ENCODE peak calls at places on chromosome 5, in five cellular contexts. O is GM12865, P is WTC11, L is ovary, M is dorsolateral prefrontal cortex. A is an unnamed sample.

GRCh38 chr5:2017540-2018389 is 135.0 kb upstream of the IRX4 start:
- DNase-seq in O (peak), P (peak), L (no peak), M (no peak), A (peak)

GRCh38 chr5:57735754-57736153 is 253.1 kb upstream of the ACTBL2 start:
- DNase-seq in O (no peak), P (no peak), L (no peak), M (no peak), A (no peak)

GRCh38 chr5:100780376-100780870 is 122.7 kb downstream of the ST8SIA4 start:
- DNase-seq in O (peak), P (no peak), L (no peak), M (no peak), A (no peak)

GRCh38 chr5:139282195-139282557 is 11.4 kb upstream of the MATR3 start:
- DNase-seq in O (no peak), P (no peak), L (no peak), M (no peak), A (no peak)

GRCh38 chr5:102753889-102754498 is 1.1 kb upstream of the PAM start:
- DNase-seq in O (no peak), P (peak), L (no peak), M (no peak), A (peak)

GRCh38 chr5:122858451-122858850 is 13.0 kb downstream of the SNX24 start:
- DNase-seq in O (no peak), P (no peak), L (no peak), M (no peak), A (no peak)

GRCh38 chr5:131647078-131647769 is 12.2 kb upstream of the RAPGEF6 start:
- DNase-seq in O (peak), P (no peak), L (no peak), M (no peak), A (no peak)

GRCh38 chr5:98775962-98776687 is 2.7 kb downstream of the RGMB start:
- DNase-seq in O (no peak), P (no peak), L (no peak), M (no peak), A (no peak)

GRCh38 chr5:50420343-50420935 is 20.6 kb downstream of the EMB start:
- DNase-seq in O (no peak), P (no peak), L (no peak), M (no peak), A (no peak)

GRCh38 chr5:29963956-29964355 is 1229.5 kb upstream of the CDH6 start:
- DNase-seq in O (no peak), P (no peak), L (no peak), M (no peak), A (no peak)

GRCh38 chr5:167813381-167813780 is 478.1 kb upstream of the WWC1 start:
- DNase-seq in O (no peak), P (no peak), L (no peak), M (no peak), A (no peak)

GRCh38 chr5:15938961-15939360 is 240.6 kb downstream of the MARCHF11 start:
- DNase-seq in O (no peak), P (no peak), L (no peak), M (no peak), A (no peak)

GRCh38 chr5:172901012-172901780 is 58.0 kb upstream of the RPL26L1 start:
- DNase-seq in O (no peak), P (no peak), L (peak), M (no peak), A (no peak)

GRCh38 chr5:152349683-152350526 is 55.2 kb downstream of the NMUR2 start:
- DNase-seq in O (peak), P (peak), L (no peak), M (peak), A (peak)

GRCh38 chr5:19488786-19489185 is 499.2 kb downstream of the CDH18 start:
- DNase-seq in O (no peak), P (no peak), L (no peak), M (no peak), A (no peak)

GRCh38 chr5:81826128-81826527 is 75.2 kb upstream of the SSBP2 start:
- DNase-seq in O (no peak), P (no peak), L (no peak), M (no peak), A (no peak)

GRCh38 chr5:151739395-151739794 is 19.0 kb downstream of the ATOX1 start:
- DNase-seq in O (no peak), P (peak), L (peak), M (no peak), A (no peak)

GRCh38 chr5:25418978-25419377 is 774.2 kb upstream of the CDH10 start:
- DNase-seq in O (no peak), P (no peak), L (no peak), M (no peak), A (no peak)

GRCh38 chr5:25415970-25416369 is 771.2 kb upstream of the CDH10 start:
- DNase-seq in O (no peak), P (no peak), L (no peak), M (no peak), A (no peak)

GRCh38 chr5:25416960-25417359 is 772.2 kb upstream of the CDH10 start:
- DNase-seq in O (no peak), P (no peak), L (no peak), M (no peak), A (no peak)

GRCh38 chr5:25419684-25420083 is 774.9 kb upstream of the CDH10 start:
- DNase-seq in O (no peak), P (no peak), L (no peak), M (no peak), A (no peak)

DNA sequence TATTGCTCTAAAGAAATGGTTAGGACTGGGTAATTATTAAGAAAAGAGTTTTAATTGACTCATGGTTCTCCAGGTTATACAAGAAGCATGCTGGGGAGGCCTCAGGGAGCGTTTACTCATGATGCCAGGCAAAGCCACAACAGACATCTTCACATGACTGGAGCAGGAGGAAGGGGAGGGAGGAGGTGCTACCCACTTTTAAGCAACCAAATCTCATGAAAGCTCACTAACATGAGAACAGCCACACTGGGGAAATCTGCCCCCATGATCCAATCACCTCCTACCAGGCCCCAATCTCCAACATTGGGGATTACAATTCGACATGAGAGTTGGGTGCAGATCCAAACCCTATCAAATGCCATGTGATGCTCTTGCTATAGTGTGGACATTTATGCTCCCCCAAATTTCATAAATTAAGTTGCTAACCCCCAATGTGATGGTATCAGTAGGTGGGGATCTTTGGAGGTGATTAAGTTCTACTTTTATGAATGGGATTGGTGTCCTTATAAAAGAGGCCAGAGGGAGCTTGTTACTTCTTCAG is 773.6 kb upstream of the CDH10 start:
- DNase-seq in O (no peak), P (peak), L (no peak), M (no peak), A (no peak)
- TF ChIP-seq CTCF in O (no peak), P (no peak), L (no peak), M (no peak), A (no peak)

GRCh38 chr5:179211631-179212030 is 133.6 kb downstream of the ADAMTS2 start:
- DNase-seq in O (no peak), P (no peak), L (no peak), M (no peak), A (no peak)

GRCh38 chr5:179211076-179211475 is 134.2 kb downstream of the ADAMTS2 start:
- DNase-seq in O (no peak), P (no peak), L (no peak), M (no peak), A (no peak)

GRCh38 chr5:179210478-179210877 is 134.8 kb downstream of the ADAMTS2 start:
- DNase-seq in O (no peak), P (no peak), L (no peak), M (no peak), A (no peak)

GRCh38 chr5:179214678-179215077 is 130.6 kb downstream of the ADAMTS2 start:
- DNase-seq in O (no peak), P (no peak), L (no peak), M (no peak), A (no peak)

GRCh38 chr5:179212870-179213269 is 132.4 kb downstream of the ADAMTS2 start:
- DNase-seq in O (no peak), P (no peak), L (no peak), M (no peak), A (peak)
- TF ChIP-seq CTCF in O (no peak), P (no peak), L (no peak), M (peak), A (no peak)

DNA sequence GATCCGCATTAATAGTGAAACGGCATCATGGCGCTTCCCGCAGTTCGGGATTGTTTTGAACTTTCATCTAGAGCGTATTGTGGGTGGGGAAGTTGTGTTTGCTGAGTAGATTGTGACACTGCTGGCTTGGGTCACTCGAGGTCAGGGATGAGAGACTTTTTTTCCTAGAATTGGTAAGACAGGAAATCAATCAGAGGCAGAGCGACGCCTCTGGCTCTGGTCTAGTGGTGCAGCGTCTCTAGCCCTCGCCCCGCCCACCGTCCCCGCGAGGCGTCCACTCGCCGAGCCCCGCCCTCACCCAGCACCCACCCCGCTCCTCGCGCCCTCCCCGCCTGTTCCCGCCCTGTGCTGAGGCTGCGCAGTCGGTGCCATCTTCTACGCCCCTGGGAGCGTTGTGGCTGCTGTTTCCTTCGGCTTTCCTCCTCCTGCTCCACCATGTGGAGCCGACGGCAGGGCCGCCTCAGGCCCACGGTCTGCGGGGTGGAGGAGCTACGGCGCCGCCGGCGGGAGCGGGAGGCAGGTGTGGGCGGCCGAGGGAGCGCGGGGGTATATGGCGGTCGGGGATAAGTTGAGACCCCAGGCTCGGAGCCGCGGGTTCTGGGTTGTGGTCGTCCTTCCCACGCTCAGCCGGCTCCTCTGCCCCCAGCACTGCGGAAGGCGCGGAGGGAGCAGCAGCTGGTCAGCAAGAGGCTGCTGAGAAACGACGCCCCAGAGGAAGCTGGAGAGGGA is at the start of gene TMCO6:
- DNase-seq in O (peak), P (peak), L (peak), M (peak), A (peak)
- TF ChIP-seq CTCF in O (peak), P (no peak), L (peak), M (peak), A (peak)

GRCh38 chr5:146052780-146053179 is 52.6 kb downstream of the PLAC8L1 start:
- DNase-seq in O (no peak), P (no peak), L (no peak), M (no peak), A (peak)
- TF ChIP-seq CTCF in O (peak), P (no peak), L (no peak), M (no peak), A (peak)

A was measured in activated CD8-positive, alpha-beta T cell treated with anti-CD3 and anti-CD28 coated beads for 36 hours.